ENCODE peak calls at places on chromosomes 12 and 14, in six cellular contexts. One of them, this sample, is unnamed.

GRCh38 chr12:124667671-124668337 is 100.4 kb upstream of the NCOR2 start:
- DNase-seq in iris pigment epithelial cell: no peak
- DNase-seq in thyroid gland: no peak
- DNase-seq in NCI-H510A treated with DMSO at 0.1 percent for 48 hours: peak
- DNase-seq in activated CD4-positive, alpha-beta T cell treated with anti-CD3 and anti-CD28 coated beads, Interleukin-2, amount 50 U/mL, for 1 hour: no peak
- DNase-seq in KBM-7: no peak
- DNase-seq in this sample: no peak

GRCh38 chr12:99019798-99020197 is 374.7 kb downstream of the APAF1 start:
- DNase-seq in NCI-H510A treated with DMSO at 0.1 percent for 48 hours: no peak
- DNase-seq in activated CD4-positive, alpha-beta T cell treated with anti-CD3 and anti-CD28 coated beads, Interleukin-2, amount 50 U/mL, for 1 hour: no peak
- DNase-seq in thyroid gland: no peak
- DNase-seq in KBM-7: no peak
- DNase-seq in iris pigment epithelial cell: no peak
- DNase-seq in this sample: no peak

GRCh38 chr14:93984987-93985410 is 8.6 kb upstream of the ASB2 start:
- DNase-seq in NCI-H510A treated with DMSO at 0.1 percent for 48 hours: no peak
- DNase-seq in iris pigment epithelial cell: peak
- DNase-seq in KBM-7: no peak
- DNase-seq in thyroid gland: no peak
- DNase-seq in activated CD4-positive, alpha-beta T cell treated with anti-CD3 and anti-CD28 coated beads, Interleukin-2, amount 50 U/mL, for 1 hour: no peak
- DNase-seq in this sample: peak

GRCh38 chr12:57864811-57865751 is 18.6 kb upstream of the CTDSP2 start:
- DNase-seq in thyroid gland: peak
- DNase-seq in iris pigment epithelial cell: peak
- DNase-seq in activated CD4-positive, alpha-beta T cell treated with anti-CD3 and anti-CD28 coated beads, Interleukin-2, amount 50 U/mL, for 1 hour: peak
- DNase-seq in KBM-7: peak
- DNase-seq in NCI-H510A treated with DMSO at 0.1 percent for 48 hours: no peak
- DNase-seq in this sample: peak

GRCh38 chr14:72634910-72635647 is 258.8 kb downstream of the DPF3 start:
- DNase-seq in NCI-H510A treated with DMSO at 0.1 percent for 48 hours: no peak
- DNase-seq in activated CD4-positive, alpha-beta T cell treated with anti-CD3 and anti-CD28 coated beads, Interleukin-2, amount 50 U/mL, for 1 hour: no peak
- DNase-seq in thyroid gland: no peak
- DNase-seq in iris pigment epithelial cell: no peak
- DNase-seq in KBM-7: no peak
- DNase-seq in this sample: no peak

GRCh38 chr12:1928439-1929121 is 10.1 kb upstream of the CACNA2D4 start:
- DNase-seq in NCI-H510A treated with DMSO at 0.1 percent for 48 hours: no peak
- DNase-seq in KBM-7: no peak
- DNase-seq in activated CD4-positive, alpha-beta T cell treated with anti-CD3 and anti-CD28 coated beads, Interleukin-2, amount 50 U/mL, for 1 hour: no peak
- DNase-seq in iris pigment epithelial cell: no peak
- DNase-seq in thyroid gland: no peak
- DNase-seq in this sample: no peak

GRCh38 chr14:67187210-67187609 is 2.0 kb upstream of the GARIN2 start:
- DNase-seq in activated CD4-positive, alpha-beta T cell treated with anti-CD3 and anti-CD28 coated beads, Interleukin-2, amount 50 U/mL, for 1 hour: no peak
- DNase-seq in thyroid gland: no peak
- DNase-seq in KBM-7: no peak
- DNase-seq in NCI-H510A treated with DMSO at 0.1 percent for 48 hours: no peak
- DNase-seq in iris pigment epithelial cell: peak
- DNase-seq in this sample: peak

GRCh38 chr12:28172434-28173030 is 17.7 kb upstream of the CCDC91 start:
- DNase-seq in activated CD4-positive, alpha-beta T cell treated with anti-CD3 and anti-CD28 coated beads, Interleukin-2, amount 50 U/mL, for 1 hour: no peak
- DNase-seq in KBM-7: peak
- DNase-seq in thyroid gland: no peak
- DNase-seq in NCI-H510A treated with DMSO at 0.1 percent for 48 hours: peak
- DNase-seq in iris pigment epithelial cell: peak
- DNase-seq in this sample: peak

GRCh38 chr14:38342803-38343202 is 86.9 kb upstream of the CLEC14A start:
- DNase-seq in iris pigment epithelial cell: peak
- DNase-seq in NCI-H510A treated with DMSO at 0.1 percent for 48 hours: no peak
- DNase-seq in thyroid gland: no peak
- DNase-seq in KBM-7: no peak
- DNase-seq in activated CD4-positive, alpha-beta T cell treated with anti-CD3 and anti-CD28 coated beads, Interleukin-2, amount 50 U/mL, for 1 hour: no peak
- DNase-seq in this sample: no peak

GRCh38 chr12:5073838-5074237 is 30.2 kb downstream of the KCNA5 start:
- DNase-seq in KBM-7: peak
- DNase-seq in NCI-H510A treated with DMSO at 0.1 percent for 48 hours: no peak
- DNase-seq in thyroid gland: no peak
- DNase-seq in iris pigment epithelial cell: no peak
- DNase-seq in activated CD4-positive, alpha-beta T cell treated with anti-CD3 and anti-CD28 coated beads, Interleukin-2, amount 50 U/mL, for 1 hour: no peak
- DNase-seq in this sample: no peak

This sample was measured in body of pancreas.